ENCODE peak calls at places on chromosome 13, in five cellular contexts. G is heart left ventricle, W is WERI-Rb-1, P is psoas muscle, K is MM.1S. L is an unnamed sample.

GRCh38 chr13:97321616-97322321 is 99.6 kb downstream of the MBNL2 start:
- DNase-seq in G (no peak), W (no peak), P (no peak), K (no peak), L (no peak)

GRCh38 chr13:24997367-24997967 is 98.5 kb upstream of the PABPC3 start:
- DNase-seq in G (no peak), W (peak; percentile 53), P (no peak), K (peak; percentile 36), L (no peak)

GRCh38 chr13:83440465-83440864 is 441.8 kb downstream of the SLITRK1 start:
- DNase-seq in G (no peak), W (no peak), P (no peak), K (no peak), L (no peak)

GRCh38 chr13:113275387-113275786 is 21.7 kb upstream of the LAMP1 start:
- DNase-seq in G (no peak), W (peak; percentile 89), P (peak; percentile 41), K (peak; percentile 33), L (no peak)

GRCh38 chr13:76231522-76232167 is 595.5 kb downstream of the LMO7 start:
- DNase-seq in G (no peak), W (no peak), P (no peak), K (no peak), L (no peak)

GRCh38 chr13:51396352-51396751 is 56.5 kb downstream of the INTS6 start:
- DNase-seq in G (no peak), W (no peak), P (no peak), K (no peak), L (peak; percentile 43)

GRCh38 chr13:25167349-25167748 is 4.7 kb downstream of the AMER2 start:
- DNase-seq in G (no peak), W (no peak), P (no peak), K (no peak), L (no peak)

GRCh38 chr13:113090415-113090770 is 15.2 kb upstream of the F7 start:
- DNase-seq in G (no peak), W (no peak), P (no peak), K (no peak), L (no peak)

GRCh38 chr13:47564041-47564440 is 437.0 kb downstream of the SUCLA2 start:
- DNase-seq in G (no peak), W (peak; percentile 89), P (no peak), K (no peak), L (no peak)

GRCh38 chr13:65292488-65292901 is 1937.6 kb downstream of the PCDH9 start:
- DNase-seq in G (no peak), W (no peak), P (no peak), K (no peak), L (no peak)

GRCh38 chr13:76472916-76473315 is 413.3 kb downstream of the KCTD12 start:
- DNase-seq in G (no peak), W (no peak), P (no peak), K (no peak), L (no peak)

GRCh38 chr13:114283581-114283980 is 2.2 kb downstream of the UPF3A start:
- DNase-seq in G (no peak), W (no peak), P (no peak), K (no peak), L (no peak)
- H3K4me3 ChIP-seq in G (no peak overlapping the region), W (no peak overlapping the region), P (no peak overlapping the region), K (no peak overlapping the region), L (no peak overlapping the region)

GRCh38 chr13:55777612-55778011 is 1363.1 kb upstream of the PRR20A start:
- DNase-seq in G (no peak), W (no peak), P (no peak), K (no peak), L (no peak)
- TF ChIP-seq CTCF in G (no peak), W (no peak), P (no peak), K (no peak), L (no peak)

GRCh38 chr13:110457361-110457760 is 104.2 kb downstream of the RAB20 start:
- DNase-seq in G (no peak), W (no peak), P (no peak), K (no peak), L (no peak)

GRCh38 chr13:110455941-110456340 is 105.6 kb downstream of the RAB20 start:
- DNase-seq in G (peak; percentile 72), W (peak; percentile 95), P (peak; percentile 72), K (peak; percentile 84), L (peak; percentile 64)

GRCh38 chr13:110456550-110456949 is 105.0 kb downstream of the RAB20 start:
- DNase-seq in G (no peak), W (no peak), P (no peak), K (no peak), L (no peak)

GRCh38 chr13:110458017-110458416 is 103.5 kb downstream of the RAB20 start:
- DNase-seq in G (no peak), W (no peak), P (no peak), K (no peak), L (no peak)

DNA sequence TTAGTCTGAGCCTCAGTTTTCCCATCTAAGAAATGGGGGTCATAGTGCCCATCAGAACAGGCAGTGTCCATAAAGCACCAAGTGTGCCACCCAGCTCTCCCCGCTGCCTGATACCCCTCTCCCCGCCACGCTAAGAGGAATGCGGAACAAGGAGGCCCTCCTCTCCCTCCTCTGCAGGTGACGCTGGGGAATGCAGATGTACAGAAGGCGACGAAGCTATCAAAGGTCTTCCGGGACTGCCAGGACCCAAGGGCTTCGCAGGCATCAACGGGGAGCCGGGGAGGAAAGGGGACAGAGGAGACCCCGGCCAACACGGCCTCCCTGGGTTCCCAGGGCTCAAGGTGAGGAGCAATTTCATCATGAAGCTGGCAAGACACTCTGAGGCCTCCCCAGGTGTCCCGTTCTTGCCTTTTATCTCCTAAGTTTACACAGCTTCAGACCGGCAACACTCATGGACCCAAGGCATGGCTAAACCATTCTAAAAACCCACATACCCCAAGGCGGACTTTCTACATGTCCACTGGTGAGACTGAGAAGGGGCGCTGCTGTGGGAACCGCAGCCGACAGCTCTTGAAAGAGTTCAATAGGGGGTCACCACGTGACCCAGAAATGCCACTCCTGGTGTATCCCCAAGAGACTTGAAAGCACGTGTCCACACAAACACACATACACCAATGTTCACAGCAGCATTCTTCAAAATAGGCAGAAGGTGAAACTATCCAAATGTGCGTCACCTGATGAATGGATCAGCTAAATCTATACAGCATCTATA is 102.7 kb downstream of the RAB20 start:
- DNase-seq in G (no peak), W (no peak), P (no peak), K (no peak), L (no peak)
- H3K36me3 ChIP-seq in G (peaks cover 71% of the 10 kb centered on the region), W (peaks cover 8% of the 10 kb centered on the region), P (peaks cover 18% of the 10 kb centered on the region), K (no peaks in the 10 kb centered on the region), L (no peaks in the 10 kb centered on the region)

GRCh38 chr13:29952245-29952644 is 101.8 kb upstream of the UBL3 start:
- DNase-seq in G (no peak), W (no peak), P (no peak), K (no peak), L (no peak)

GRCh38 chr13:29955137-29955650 is 104.8 kb upstream of the UBL3 start:
- DNase-seq in G (no peak), W (no peak), P (no peak), K (no peak), L (no peak)

GRCh38 chr13:29956771-29957170 is 106.4 kb upstream of the UBL3 start:
- DNase-seq in G (no peak), W (peak; percentile 25), P (no peak), K (no peak), L (no peak)

GRCh38 chr13:29954082-29955043 is 103.9 kb upstream of the UBL3 start:
- DNase-seq in G (no peak), W (no peak), P (no peak), K (no peak), L (no peak)

GRCh38 chr13:29953542-29953941 is 103.1 kb upstream of the UBL3 start:
- DNase-seq in G (no peak), W (no peak), P (no peak), K (no peak), L (no peak)
- H3K4me3 ChIP-seq in G (no peak overlapping the region), W (no peak overlapping the region), P (no peak overlapping the region), K (no peak overlapping the region), L (no peak overlapping the region)

DNA sequence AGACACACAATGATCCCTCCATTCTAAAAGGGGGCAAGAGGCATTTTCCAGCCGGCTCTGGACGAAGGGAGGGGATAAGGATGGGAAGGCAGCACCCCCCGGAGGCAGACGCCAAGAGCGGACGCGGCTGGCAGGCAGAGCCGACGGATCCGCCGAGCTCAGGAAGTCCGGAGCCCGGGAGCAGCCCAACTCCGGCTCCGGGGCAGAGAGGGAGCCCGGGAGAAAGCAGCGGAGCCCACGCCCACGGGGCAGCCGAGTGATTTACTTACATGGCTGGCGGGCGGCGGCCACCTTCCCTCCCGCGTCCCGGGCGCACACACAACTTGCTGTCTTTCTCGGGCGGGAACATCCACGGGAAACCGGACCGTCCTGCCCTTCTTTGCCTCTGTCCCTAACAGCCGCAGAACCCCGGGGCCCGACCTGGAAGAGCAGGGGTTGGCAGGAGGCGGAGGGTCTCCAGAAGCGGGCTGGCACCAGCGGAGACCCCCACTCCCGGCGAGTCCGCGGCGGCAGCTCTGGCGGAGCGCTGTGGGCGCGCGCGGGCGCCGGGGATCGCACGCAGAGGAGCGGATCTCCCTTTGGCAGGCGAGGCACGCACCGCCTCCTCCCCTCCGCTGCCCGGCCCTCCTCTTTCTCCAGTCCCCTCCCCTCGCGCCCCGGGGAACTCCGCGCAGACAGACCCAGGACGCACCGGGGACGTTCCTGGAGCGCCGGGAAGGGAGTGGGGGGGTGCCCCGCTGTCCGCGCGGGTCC is at the start of gene LHFPL6:
- DNase-seq in G (peak; percentile 91), W (peak; percentile 75), P (peak; percentile 86), K (peak; percentile 27), L (peak; percentile 60)
- TF ChIP-seq CTCF in G (peak; percentile 40), W (peak; percentile 43), P (no peak), K (no peak), L (peak; percentile 30)

GRCh38 chr13:99342723-99343315 is 35.6 kb upstream of the GPR183 start:
- DNase-seq in G (no peak), W (no peak), P (no peak), K (no peak), L (no peak)

GRCh38 chr13:99340638-99341037 is 33.4 kb upstream of the GPR183 start:
- DNase-seq in G (no peak), W (no peak), P (no peak), K (no peak), L (no peak)

GRCh38 chr13:99339230-99339721 is 32.1 kb upstream of the GPR183 start:
- DNase-seq in G (no peak), W (no peak), P (no peak), K (no peak), L (no peak)

GRCh38 chr13:99341969-99342722 is 34.9 kb upstream of the GPR183 start:
- DNase-seq in G (no peak), W (no peak), P (no peak), K (no peak), L (no peak)

DNA sequence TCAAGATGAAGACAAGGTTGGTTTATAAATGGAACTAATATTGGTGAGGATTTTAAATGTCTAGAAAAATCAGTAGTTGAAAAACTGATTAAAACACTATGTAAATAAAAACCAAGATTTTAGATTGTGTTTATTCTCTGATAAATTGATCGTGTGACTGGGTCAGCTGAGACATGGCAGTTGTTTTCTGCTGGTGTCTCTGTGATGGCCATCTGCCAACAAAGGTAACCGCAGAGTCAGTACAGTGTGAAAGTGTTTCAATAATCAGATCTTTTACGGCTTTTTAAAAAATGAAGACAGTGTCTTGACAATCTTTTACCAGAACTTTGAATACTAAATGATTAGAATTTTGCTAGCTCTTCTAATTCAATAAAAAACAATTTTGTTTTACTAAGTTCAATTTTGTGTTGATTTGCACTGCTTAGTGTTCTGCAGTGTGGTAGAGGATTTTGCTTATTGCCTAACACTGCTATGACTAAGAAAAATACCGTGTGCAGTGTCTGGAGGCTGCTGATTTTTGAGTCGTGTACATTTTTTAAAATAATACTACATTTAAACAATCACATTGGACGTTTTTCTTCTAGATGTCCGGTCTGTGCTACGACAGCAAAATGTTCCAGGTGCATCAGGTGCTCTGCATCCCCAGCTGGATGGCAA is 32.7 kb upstream of the GPR183 start:
- DNase-seq in G (no peak), W (no peak), P (no peak), K (no peak), L (no peak)
- H3K36me3 ChIP-seq in G (peaks cover 32% of the 10 kb centered on the region), W (peaks cover 30% of the 10 kb centered on the region), P (peaks cover 60% of the 10 kb centered on the region), K (no peaks in the 10 kb centered on the region), L (no peaks in the 10 kb centered on the region)

L was measured in GM06990.